ENCODE peak calls at places on chromosomes 13 and 19, in six cellular contexts. T is hepatocyte; H is CD4-positive, alpha-beta memory T cell; X is colonic mucosa; K is effector memory CD4-positive, alpha-beta T cell; R is neural progenitor cell. B is an unnamed sample. For H3K4me1, the result is how much of the 10 kb centered on the place peaks cover.

GRCh38 chr13:41411060-41411459 is 46.3 kb upstream of the RGCC start:
- DNase-seq in T (no peak), H (no peak), X (no peak), K (no peak), R (no peak), B (no peak)

GRCh38 chr19:56351208-56351607 is 36.6 kb upstream of the ZSCAN5A start:
- DNase-seq in T (no peak), H (no peak), X (no peak), K (no peak), R (no peak), B (no peak)

GRCh38 chr19:32566246-32566830 is 14.7 kb upstream of the PDCD5 start:
- DNase-seq in T (no peak), H (no peak), X (no peak), K (no peak), R (no peak), B (no peak)

GRCh38 chr19:55173717-55174409 is 6.2 kb downstream of the SYT5 start:
- DNase-seq in T (peak), H (no peak), X (peak), K (peak), R (peak), B (no peak)

GRCh38 chr19:10010247-10010691 is at the start of gene COL5A3:
- DNase-seq in T (no peak), H (no peak), X (peak), K (no peak), R (peak), B (peak)

GRCh38 chr19:32458500-32459123 is 53.0 kb downstream of the DPY19L3 start:
- DNase-seq in T (no peak), H (peak), X (no peak), K (no peak), R (no peak), B (no peak)

GRCh38 chr13:97226788-97227627 is 4.9 kb downstream of the MBNL2 start:
- DNase-seq in T (peak), H (peak), X (peak), K (peak), R (no peak), B (no peak)

GRCh38 chr19:48945817-48946216 is 8.9 kb upstream of the BAX start:
- DNase-seq in T (no peak), H (no peak), X (no peak), K (no peak), R (no peak), B (no peak)

GRCh38 chr19:28504727-28505126 is 708.2 kb downstream of the UQCRFS1 start:
- DNase-seq in T (no peak), H (no peak), X (no peak), K (no peak), R (peak), B (no peak)

GRCh38 chr19:17797397-17798201 is 2.7 kb downstream of the B3GNT3 start:
- DNase-seq in T (peak), H (no peak), X (peak), K (no peak), R (peak), B (no peak)

GRCh38 chr13:22114630-22115311 is 443.9 kb downstream of the FGF9 start:
- DNase-seq in T (no peak), H (peak), X (no peak), K (peak), R (no peak), B (peak)

GRCh38 chr19:45182758-45183157 is 4.2 kb downstream of the BLOC1S3 start:
- DNase-seq in T (no peak), H (no peak), X (peak), K (no peak), R (no peak), B (no peak)

DNA sequence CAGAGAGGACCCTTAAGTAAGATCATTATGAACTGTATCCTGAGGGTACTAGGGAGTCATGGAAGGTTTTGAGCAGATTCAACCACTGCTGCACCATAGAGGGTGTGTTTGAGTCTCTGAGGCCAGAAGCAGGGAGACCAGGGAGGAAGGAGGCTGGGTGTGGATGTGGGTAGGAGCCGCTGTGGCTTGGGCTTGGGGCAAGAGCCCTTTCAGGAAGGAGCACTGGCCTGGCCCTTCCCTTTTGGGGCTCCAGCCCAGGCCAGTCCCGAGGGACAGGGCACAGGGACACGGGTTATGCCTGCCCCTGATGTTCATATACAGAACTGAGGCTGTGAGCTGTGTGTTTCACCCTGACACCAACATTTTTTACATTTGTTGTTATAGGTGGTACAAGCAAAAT is 7.2 kb downstream of the CIC start:
- DNase-seq in T (no peak), H (no peak), X (no peak), K (no peak), R (no peak), B (no peak)
- H3K4me1 ChIP-seq in T (under half), H (under half), X (under half), K (under half), R (under half), B (half or more)

GRCh38 chr13:30925429-30925828 is 7.0 kb upstream of the TEX26 start:
- DNase-seq in T (no peak), H (no peak), X (no peak), K (no peak), R (no peak), B (no peak)
- H3K4me3 ChIP-seq in T (no peak), H (no peak), X (no peak), K (no peak), R (no peak), B (no peak)

GRCh38 chr13:35826626-35827254 is 304.4 kb downstream of the DCLK1 start:
- DNase-seq in T (no peak), H (no peak), X (no peak), K (no peak), R (no peak), B (no peak)
- H3K4me1 ChIP-seq in T (under half), H (under half), X (under half), K (under half), R (under half), B (under half)

DNA sequence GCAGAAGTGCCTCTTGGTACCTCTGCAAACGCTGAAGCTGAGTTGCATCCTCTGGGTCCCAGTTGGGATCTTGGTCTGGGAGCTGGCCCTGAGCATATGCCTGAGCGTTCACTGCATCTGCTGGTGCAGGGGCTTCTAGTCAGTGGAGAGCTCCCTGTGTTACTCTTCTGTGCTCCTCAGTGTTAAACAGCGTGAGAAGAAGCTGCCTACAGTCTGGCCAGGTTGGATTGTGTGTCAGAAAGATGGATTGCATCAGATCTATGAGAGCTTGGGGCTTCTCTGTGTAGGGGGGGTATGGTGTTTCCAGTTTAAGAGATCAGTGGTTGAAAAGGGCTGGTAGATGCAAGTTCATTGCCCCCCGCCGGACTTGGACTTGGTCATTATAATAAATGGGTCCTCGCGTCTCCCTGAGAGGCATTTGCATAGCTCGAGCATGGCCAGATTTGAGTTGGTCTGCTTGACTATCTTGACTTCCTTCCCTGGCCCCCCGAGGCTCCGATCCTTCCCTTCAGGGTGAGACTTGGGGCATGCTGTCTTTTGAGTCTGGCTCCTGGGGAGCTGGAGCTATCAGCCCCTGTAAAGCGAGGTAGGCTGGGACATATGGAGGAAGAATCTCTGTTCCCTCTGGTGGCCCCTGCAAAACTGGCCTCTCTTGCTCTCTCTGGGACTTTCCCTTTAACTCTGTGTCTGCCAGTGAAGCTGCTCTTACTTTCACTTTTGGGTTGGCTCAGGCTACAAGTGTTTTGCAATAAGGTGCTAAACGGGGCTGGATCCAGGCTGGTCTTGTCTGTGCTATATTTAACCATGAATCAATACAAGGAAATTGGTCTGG is 52.9 kb downstream of the OR10H4 start:
- DNase-seq in T (no peak), H (peak), X (no peak), K (peak), R (no peak), B (peak)
- H3K4me3 ChIP-seq in T (no peak), H (peak), X (peak), K (peak), R (no peak), B (peak)

GRCh38 chr13:112910616-112911280 is 58.3 kb upstream of the MCF2L start:
- DNase-seq in T (no peak), H (no peak), X (no peak), K (no peak), R (no peak), B (no peak)

GRCh38 chr13:112911883-112912282 is 57.1 kb upstream of the MCF2L start:
- DNase-seq in T (no peak), H (no peak), X (no peak), K (no peak), R (no peak), B (no peak)

GRCh38 chr13:112911285-112911701 is 57.7 kb upstream of the MCF2L start:
- DNase-seq in T (no peak), H (no peak), X (no peak), K (no peak), R (no peak), B (no peak)

GRCh38 chr13:112910016-112910415 is 59.0 kb upstream of the MCF2L start:
- DNase-seq in T (no peak), H (no peak), X (no peak), K (no peak), R (no peak), B (no peak)

DNA sequence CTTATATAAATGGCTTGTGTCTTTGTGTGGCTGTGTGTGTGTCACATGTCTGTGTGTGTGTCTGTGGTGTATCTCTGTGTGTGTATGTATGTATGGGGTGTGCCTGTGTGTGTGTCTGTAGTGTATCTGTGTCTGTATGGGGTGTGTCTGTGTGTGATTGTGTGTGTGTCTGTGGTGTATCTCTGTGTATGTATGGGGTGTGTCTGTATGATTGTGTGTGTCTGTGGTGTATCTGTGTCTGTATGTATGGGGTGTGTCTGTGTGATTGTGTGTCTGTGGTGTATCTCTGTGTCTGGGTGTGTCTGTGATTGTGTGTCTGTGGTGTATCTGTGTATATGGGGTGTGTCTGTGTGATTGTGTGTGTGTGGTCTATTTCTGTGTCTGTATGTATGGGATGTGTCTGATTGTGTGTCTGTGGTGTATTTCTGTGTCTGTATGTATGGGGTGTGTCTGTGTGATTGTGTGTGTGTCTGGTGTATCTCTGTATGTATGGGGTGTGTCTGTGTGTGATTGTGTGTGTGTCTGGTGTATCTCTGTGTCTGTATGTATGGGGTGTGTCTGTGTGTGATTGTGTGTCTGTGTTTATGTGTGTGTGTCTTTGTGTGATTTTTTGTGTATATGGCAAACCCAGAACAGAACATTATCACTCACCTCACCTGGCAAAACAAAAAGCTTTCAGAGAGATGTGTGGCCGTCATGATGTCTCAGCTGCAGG is 56.1 kb upstream of the MCF2L start:
- DNase-seq in T (no peak), H (no peak), X (no peak), K (no peak), R (no peak), B (no peak)
- H3K4me1 ChIP-seq in T (under half), H (under half), X (under half), K (under half), R (under half), B (under half)

GRCh38 chr13:44857061-44857460 is 132.2 kb downstream of the NUFIP1 start:
- DNase-seq in T (no peak), H (no peak), X (no peak), K (no peak), R (no peak), B (no peak)

GRCh38 chr13:44853641-44854040 is 135.6 kb downstream of the NUFIP1 start:
- DNase-seq in T (peak), H (no peak), X (peak), K (no peak), R (no peak), B (no peak)

GRCh38 chr13:44857736-44858135 is 131.5 kb downstream of the NUFIP1 start:
- DNase-seq in T (no peak), H (no peak), X (no peak), K (no peak), R (no peak), B (no peak)

GRCh38 chr13:44855860-44856259 is 133.4 kb downstream of the NUFIP1 start:
- DNase-seq in T (no peak), H (no peak), X (no peak), K (no peak), R (peak), B (no peak)

GRCh38 chr13:44854264-44855060 is 134.8 kb downstream of the NUFIP1 start:
- DNase-seq in T (peak), H (no peak), X (peak), K (no peak), R (peak), B (no peak)
- H3K4me3 ChIP-seq in T (no peak), H (no peak), X (no peak), K (no peak), R (no peak), B (no peak)

GRCh38 chr19:40800997-40801377 is 2.0 kb downstream of the EGLN2 start:
- DNase-seq in T (no peak), H (no peak), X (no peak), K (no peak), R (no peak), B (no peak)

GRCh38 chr19:40801449-40802299 is 2.7 kb downstream of the EGLN2 start:
- DNase-seq in T (no peak), H (no peak), X (no peak), K (no peak), R (no peak), B (no peak)

GRCh38 chr19:40803170-40803856 is 4.3 kb downstream of the EGLN2 start:
- DNase-seq in T (no peak), H (no peak), X (no peak), K (no peak), R (no peak), B (no peak)

GRCh38 chr19:40803857-40804782 is 5.1 kb downstream of the EGLN2 start:
- DNase-seq in T (no peak), H (peak), X (peak), K (peak), R (no peak), B (no peak)

DNA sequence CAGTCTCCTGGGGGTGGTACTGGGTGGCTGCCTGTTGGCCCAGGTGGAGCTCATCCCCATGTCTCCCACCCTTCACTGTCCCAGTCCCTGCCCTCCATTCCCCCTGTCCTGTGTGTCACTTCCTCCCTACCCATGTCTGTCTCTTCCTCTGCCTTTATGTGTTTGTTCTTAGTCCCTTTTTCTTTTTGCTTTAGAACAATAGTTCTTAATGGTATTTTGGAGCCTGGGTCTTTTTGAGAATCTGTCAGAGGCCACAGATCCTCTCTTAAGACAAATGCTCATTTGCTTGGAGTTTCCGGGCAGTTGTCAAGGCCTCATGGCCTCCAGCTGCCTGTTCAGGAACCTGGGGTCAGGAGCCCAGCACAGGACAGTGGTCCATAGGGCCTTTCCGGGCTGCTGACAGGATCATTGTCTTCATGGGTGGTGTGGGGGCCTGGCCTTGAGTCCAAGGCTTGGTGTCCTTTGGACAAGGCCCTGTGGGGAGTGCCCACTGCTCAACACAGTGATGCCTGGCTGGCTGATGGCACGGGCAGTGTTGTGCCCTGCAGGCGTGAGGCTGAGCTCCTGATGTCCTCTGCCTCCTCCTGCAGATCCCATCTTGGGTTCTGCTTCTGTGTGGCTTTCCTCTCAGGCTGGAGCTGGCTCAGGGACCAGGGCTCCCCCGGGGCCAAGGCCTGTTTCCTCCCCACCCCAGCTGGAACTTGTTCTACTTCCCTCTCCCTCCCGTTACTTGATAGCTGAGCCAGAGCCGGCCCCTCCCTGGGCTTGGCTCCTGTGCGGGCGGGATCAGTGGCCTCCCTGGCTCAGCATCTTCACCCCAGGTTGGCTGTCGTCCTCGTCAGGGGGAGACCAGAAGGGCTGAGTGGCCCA is 3.5 kb downstream of the EGLN2 start:
- DNase-seq in T (no peak), H (no peak), X (peak), K (no peak), R (no peak), B (no peak)
- H3K4me1 ChIP-seq in T (half or more), H (half or more), X (half or more), K (half or more), R (under half), B (under half)